ENCODE peak calls at places on chromosome 16, in eight cellular contexts. W is H1, I is tibial nerve, F is sigmoid colon, Q is HepG2, Y is ovary, E is A549, J is stomach. O is an unnamed sample.
A peak's percentile ranks its signal among the peaks of the same experiment; 100 is the strongest.

GRCh38 chr16:15811778-15812750 is 44.8 kb downstream of the MYH11 start:
- DNase-seq in W (no peak), E (no peak), I (no peak), F (peak; percentile 72), Y (no peak), Q (no peak), J (peak; percentile 44), O (no peak)

GRCh38 chr16:70726869-70727494 is 41.1 kb upstream of the MTSS2 start:
- DNase-seq in I (no peak), Y (peak; percentile 68), F (peak; percentile 88), W (no peak), E (no peak), J (no peak), Q (no peak), O (no peak)

GRCh38 chr16:26531290-26531730 is 535.4 kb upstream of the C16orf82 start:
- DNase-seq in W (no peak), Y (no peak), I (no peak), J (no peak), Q (no peak), E (no peak), F (no peak), O (no peak)

GRCh38 chr16:25434061-25434460 is 176.4 kb upstream of the ZKSCAN2 start:
- DNase-seq in F (no peak), E (no peak), J (no peak), W (no peak), I (no peak), Y (no peak), Q (no peak), O (no peak)

GRCh38 chr16:85331685-85332084 is 219.4 kb upstream of the CIBAR2 start:
- DNase-seq in W (no peak), Q (no peak), J (peak; percentile 52), Y (no peak), I (no peak), E (no peak), F (no peak), O (peak; percentile 79)

GRCh38 chr16:65658339-65659275 is 536.7 kb upstream of the CDH11 start:
- DNase-seq in I (no peak), F (no peak), J (no peak), Q (no peak), Y (no peak), W (no peak), E (no peak), O (no peak)

GRCh38 chr16:3503513-3503912 is 2.7 kb downstream of the CLUAP1 start:
- DNase-seq in W (no peak), F (peak; percentile 37), Y (no peak), J (no peak), Q (no peak), I (no peak), E (no peak), O (no peak)

GRCh38 chr16:52497067-52497816 is 49.7 kb downstream of the TOX3 start:
- DNase-seq in I (no peak), Y (no peak), W (no peak), J (no peak), F (no peak), Q (peak; percentile 71), E (no peak), O (no peak)

GRCh38 chr16:23269248-23270091 is 32.6 kb upstream of the SCNN1B start:
- DNase-seq in Y (no peak), F (no peak), Q (peak; percentile 29), J (no peak), W (no peak), E (no peak), I (no peak), O (no peak)

GRCh38 chr16:66376114-66376513 is 9.6 kb downstream of the CDH5 start:
- DNase-seq in Q (no peak), Y (no peak), J (no peak), W (no peak), E (no peak), I (no peak), F (no peak), O (no peak)

GRCh38 chr16:7025616-7026190 is 306.9 kb upstream of the RBFOX1 start:
- DNase-seq in F (peak; percentile 68), J (peak; percentile 46), Y (peak; percentile 25), I (peak; percentile 20), E (peak; percentile 25), W (peak; percentile 94), Q (peak; percentile 71), O (peak; percentile 66)

GRCh38 chr16:55567382-55567781 is 898 bp downstream of the CAPNS2 start:
- DNase-seq in F (no peak), I (no peak), Y (no peak), J (no peak), W (no peak), E (no peak), Q (no peak), O (no peak)

GRCh38 chr16:24800586-24800985 is 45.2 kb upstream of the SLC5A11 start:
- DNase-seq in Q (peak; percentile 48), F (no peak), I (no peak), E (peak; percentile 32), J (no peak), W (no peak), Y (no peak), O (no peak)

GRCh38 chr16:63943568-63943967 is 1178.3 kb downstream of the CDH11 start:
- DNase-seq in Q (no peak), Y (no peak), F (no peak), E (no peak), J (no peak), W (no peak), I (no peak), O (no peak)

GRCh38 chr16:14249291-14250032 is 178.3 kb downstream of the MRTFB start:
- DNase-seq in E (peak; percentile 36), J (peak; percentile 39), F (no peak), Y (peak; percentile 65), I (peak; percentile 22), W (peak; percentile 71), Q (peak; percentile 53), O (peak; percentile 35)

GRCh38 chr16:67967956-67968439 is 439 bp downstream of the SLC12A4 start:
- DNase-seq in Q (no peak), F (no peak), E (peak; percentile 36), I (no peak), J (peak; percentile 43), W (peak; percentile 60), Y (peak; percentile 65), O (peak; percentile 44)

GRCh38 chr16:67922740-67923139 is 8.9 kb downstream of the CTRL start:
- DNase-seq in I (no peak), E (no peak), Q (no peak), Y (no peak), F (no peak), J (no peak), W (no peak), O (no peak)

GRCh38 chr16:86496929-86497381 is 13.4 kb upstream of the FOXF1 start:
- DNase-seq in J (no peak), E (no peak), F (peak; percentile 80), Y (no peak), Q (no peak), I (no peak), W (no peak), O (no peak)

GRCh38 chr16:2490190-2491105 is 15.5 kb downstream of the TBC1D24 start:
- DNase-seq in F (no peak), J (no peak), Y (no peak), Q (no peak), I (no peak), W (no peak), E (no peak), O (no peak)

GRCh38 chr16:3968556-3968955 is 88.0 kb upstream of the CREBBP start:
- DNase-seq in Q (no peak), E (no peak), F (no peak), W (no peak), J (no peak), Y (no peak), I (no peak), O (no peak)

GRCh38 chr16:64089697-64090096 is 1032.2 kb downstream of the CDH11 start:
- DNase-seq in W (no peak), I (no peak), E (no peak), Y (no peak), Q (peak; percentile 50), J (no peak), F (no peak), O (no peak)

GRCh38 chr16:89565256-89565505 is 4.7 kb downstream of the RPL13 start:
- DNase-seq in W (no peak), Y (no peak), Q (no peak), J (no peak), E (no peak), I (no peak), F (no peak), O (peak; percentile 60)

GRCh38 chr16:27778926-27779570 is 229.1 kb downstream of the KATNIP start:
- DNase-seq in I (no peak), E (no peak), Y (no peak), W (no peak), Q (no peak), F (no peak), J (no peak), O (no peak)

GRCh38 chr16:19929062-19929511 is 44.4 kb upstream of the GPRC5B start:
- DNase-seq in E (no peak), I (no peak), Q (no peak), W (no peak), F (no peak), J (no peak), Y (no peak), O (no peak)
- H3K9me3 ChIP-seq in E (no peaks in the 10 kb centered on the region), I (no peaks in the 10 kb centered on the region), Q (peaks cover 6% of the 10 kb centered on the region), W (no peaks in the 10 kb centered on the region), F (no peaks in the 10 kb centered on the region), J (no peaks in the 10 kb centered on the region), Y (no peaks in the 10 kb centered on the region), O (no peaks in the 10 kb centered on the region)

DNA sequence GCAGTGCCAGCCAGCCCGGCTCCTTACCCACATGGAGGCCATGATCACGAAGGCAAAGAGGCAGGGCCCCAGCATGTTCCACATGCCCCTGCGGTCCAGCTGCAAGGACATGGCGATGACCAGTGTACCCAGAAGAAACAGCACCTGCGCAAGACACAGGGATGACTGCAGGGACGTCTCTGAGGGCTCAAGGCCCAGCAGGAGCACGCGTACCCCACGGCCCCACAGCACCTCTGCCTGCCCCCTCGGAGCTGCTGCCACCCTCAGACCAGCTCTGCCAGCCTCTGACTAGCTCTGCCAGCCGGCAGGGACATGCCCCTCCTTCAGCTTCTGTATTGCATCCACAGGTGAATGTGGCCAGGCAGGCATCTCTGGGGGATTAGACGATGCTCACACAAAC is 2.2 kb upstream of the MRPL28 start:
- DNase-seq in E (no peak), I (no peak), J (no peak), W (no peak), Q (no peak), Y (no peak), F (no peak), O (no peak)
- TF ChIP-seq EP300 in E (no peak), I (no peak), J (no peak), W (no peak), Q (no peak), Y (no peak), F (no peak), O (no peak)

GRCh38 chr16:11621539-11621919 is 34.8 kb upstream of the LITAF start:
- DNase-seq in F (no peak), Q (no peak), J (no peak), Y (no peak), I (no peak), W (no peak), E (no peak), O (no peak)
- H3K4me1 ChIP-seq in F (no peaks in the 10 kb centered on the region), Q (peaks cover 22% of the 10 kb centered on the region), J (peaks cover 17% of the 10 kb centered on the region), Y (peaks cover 10% of the 10 kb centered on the region), I (peaks cover 29% of the 10 kb centered on the region), W (no peaks in the 10 kb centered on the region), E (peaks cover 14% of the 10 kb centered on the region), O (no peaks in the 10 kb centered on the region)

DNA sequence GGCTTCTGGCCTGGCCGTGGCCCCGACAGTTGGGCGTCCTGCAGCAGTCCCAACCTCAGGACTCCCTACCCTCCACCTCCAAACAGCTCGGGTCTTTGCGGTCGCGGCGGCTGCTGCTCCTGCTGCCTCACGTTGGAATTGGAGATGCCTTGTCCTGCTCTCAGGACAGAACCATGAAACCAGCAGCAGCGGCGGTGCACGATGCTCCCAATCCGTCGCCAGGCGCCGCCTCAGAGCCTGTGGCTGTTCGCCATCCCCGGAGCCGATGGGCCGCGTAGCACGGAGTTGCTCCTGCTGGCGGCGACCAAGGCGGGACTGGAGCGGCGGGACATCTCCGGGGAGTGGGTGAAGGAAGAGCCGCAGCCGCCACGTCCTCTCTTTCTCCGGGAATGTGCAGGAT is 1965.9 kb downstream of the TP53TG3F start:
- DNase-seq in J (no peak), E (no peak), I (no peak), W (no peak), Q (no peak), Y (no peak), F (no peak), O (no peak)
- H3K9me3 ChIP-seq in J (no peaks in the 10 kb centered on the region), E (no peaks in the 10 kb centered on the region), I (no peaks in the 10 kb centered on the region), W (peaks cover 63% of the 10 kb centered on the region), Q (peaks cover 92% of the 10 kb centered on the region), Y (no peaks in the 10 kb centered on the region), F (no peaks in the 10 kb centered on the region), O (no peaks in the 10 kb centered on the region)

O was measured in transverse colon.